ENCODE peak calls at places on chromosomes 16 and 17, in five cellular contexts. R is OCI-LY7, L is cardiac muscle cell, K is neural progenitor cell, B is ovary. J is an unnamed sample. For H3K4me1, the result is how much of the 10 kb centered on the place peaks cover.

GRCh38 chr17:62161405-62162148 is 96.5 kb upstream of the MED13 start:
- DNase-seq in K (no peak), R (no peak), L (no peak), B (no peak), J (no peak)

GRCh38 chr17:58046230-58047094 is 36.8 kb upstream of the DYNLL2 start:
- DNase-seq in L (no peak), K (peak), R (no peak), B (no peak), J (peak)

GRCh38 chr16:15643453-15644305 is 725 bp upstream of the MARF1 start:
- DNase-seq in L (peak), R (peak), K (no peak), B (peak), J (no peak)

GRCh38 chr17:44044092-44044491 is 22.4 kb downstream of the LSM12 start:
- DNase-seq in K (no peak), B (no peak), R (no peak), L (peak), J (no peak)

GRCh38 chr16:84195201-84196093 is 4.5 kb downstream of the ADAD2 start:
- DNase-seq in K (no peak), B (no peak), L (no peak), R (no peak), J (no peak)

GRCh38 chr16:89853306-89853993 is 19.9 kb upstream of the TCF25 start:
- DNase-seq in R (no peak), B (no peak), L (no peak), K (no peak), J (peak)

GRCh38 chr17:55774834-55775233 is 24.0 kb downstream of the PCTP start:
- DNase-seq in L (no peak), R (no peak), B (no peak), K (peak), J (no peak)

GRCh38 chr17:44321246-44322120 is 3.1 kb downstream of the SLC25A39 start:
- DNase-seq in B (no peak), L (no peak), R (no peak), K (no peak), J (no peak)

GRCh38 chr17:73872816-73873215 is 228.6 kb upstream of the SDK2 start:
- DNase-seq in K (peak), R (no peak), L (no peak), B (no peak), J (no peak)

GRCh38 chr16:30535106-30535776 is 583 bp upstream of the ZNF747 start:
- DNase-seq in R (peak), K (peak), B (no peak), L (peak), J (no peak)

GRCh38 chr17:77429985-77430752 is 289.4 kb downstream of the SEC14L1 start:
- DNase-seq in K (peak), B (peak), R (peak), L (peak), J (peak)

GRCh38 chr16:10266809-10267208 is 84.6 kb upstream of the GRIN2A start:
- DNase-seq in K (no peak), B (no peak), R (no peak), L (no peak), J (no peak)

GRCh38 chr17:36920032-36921000 is 17.0 kb upstream of the LHX1 start:
- DNase-seq in B (no peak), L (no peak), K (peak), R (no peak), J (no peak)

GRCh38 chr17:47604268-47604927 is 45.3 kb upstream of the KPNB1 start:
- DNase-seq in L (peak), R (no peak), B (no peak), K (no peak), J (peak)

GRCh38 chr17:5011928-5012327 is 14.2 kb downstream of the KIF1C start:
- DNase-seq in R (no peak), B (no peak), L (peak), K (no peak), J (no peak)

GRCh38 chr16:52492789-52493357 is 54.1 kb downstream of the TOX3 start:
- DNase-seq in B (no peak), R (no peak), K (no peak), L (no peak), J (no peak)

GRCh38 chr16:16143941-16144340 is 79.4 kb downstream of the ABCC6 start:
- DNase-seq in B (no peak), K (no peak), L (no peak), R (no peak), J (no peak)

GRCh38 chr17:22515599-22515998 is 823.3 kb downstream of the KCNJ18 start:
- DNase-seq in K (no peak), R (no peak), L (no peak), B (no peak), J (no peak)

GRCh38 chr17:66627985-66628384 is 206.9 kb upstream of the CACNG5 start:
- DNase-seq in L (peak), B (no peak), K (no peak), R (no peak), J (no peak)

GRCh38 chr16:88631384-88631783 is 7.0 kb upstream of the IL17C start:
- DNase-seq in K (no peak), L (no peak), B (no peak), R (no peak), J (no peak)

GRCh38 chr16:88631920-88632586 is 6.3 kb upstream of the IL17C start:
- DNase-seq in K (no peak), R (no peak), B (no peak), L (no peak), J (no peak)

GRCh38 chr16:88633684-88634140 is 4.7 kb upstream of the IL17C start:
- DNase-seq in R (peak), L (peak), K (peak), B (no peak), J (no peak)

GRCh38 chr16:88630941-88631340 is 7.4 kb upstream of the IL17C start:
- DNase-seq in R (no peak), B (no peak), L (no peak), K (no peak), J (no peak)

DNA sequence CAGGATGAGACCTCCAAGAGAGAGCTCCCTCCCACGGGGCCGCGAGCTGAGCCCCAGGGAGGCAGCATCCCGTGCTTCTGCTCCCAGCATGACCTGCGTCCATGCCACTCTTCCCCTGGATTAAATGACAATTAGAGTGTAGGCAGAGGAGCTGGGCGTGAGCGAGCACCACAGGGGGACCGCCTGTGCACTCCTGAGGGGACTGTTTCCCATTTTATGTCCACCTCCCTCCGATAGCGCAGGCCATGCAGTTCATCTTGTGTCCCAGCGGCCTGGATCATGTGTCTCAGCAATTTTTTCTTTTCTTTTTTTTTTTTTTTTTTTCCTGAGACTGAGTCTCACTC is 5.8 kb upstream of the IL17C start:
- DNase-seq in K (no peak), L (no peak), R (no peak), B (no peak), J (no peak)
- H3K4me1 ChIP-seq in K (under half), L (under half), R (under half), B (under half), J (under half)

DNA sequence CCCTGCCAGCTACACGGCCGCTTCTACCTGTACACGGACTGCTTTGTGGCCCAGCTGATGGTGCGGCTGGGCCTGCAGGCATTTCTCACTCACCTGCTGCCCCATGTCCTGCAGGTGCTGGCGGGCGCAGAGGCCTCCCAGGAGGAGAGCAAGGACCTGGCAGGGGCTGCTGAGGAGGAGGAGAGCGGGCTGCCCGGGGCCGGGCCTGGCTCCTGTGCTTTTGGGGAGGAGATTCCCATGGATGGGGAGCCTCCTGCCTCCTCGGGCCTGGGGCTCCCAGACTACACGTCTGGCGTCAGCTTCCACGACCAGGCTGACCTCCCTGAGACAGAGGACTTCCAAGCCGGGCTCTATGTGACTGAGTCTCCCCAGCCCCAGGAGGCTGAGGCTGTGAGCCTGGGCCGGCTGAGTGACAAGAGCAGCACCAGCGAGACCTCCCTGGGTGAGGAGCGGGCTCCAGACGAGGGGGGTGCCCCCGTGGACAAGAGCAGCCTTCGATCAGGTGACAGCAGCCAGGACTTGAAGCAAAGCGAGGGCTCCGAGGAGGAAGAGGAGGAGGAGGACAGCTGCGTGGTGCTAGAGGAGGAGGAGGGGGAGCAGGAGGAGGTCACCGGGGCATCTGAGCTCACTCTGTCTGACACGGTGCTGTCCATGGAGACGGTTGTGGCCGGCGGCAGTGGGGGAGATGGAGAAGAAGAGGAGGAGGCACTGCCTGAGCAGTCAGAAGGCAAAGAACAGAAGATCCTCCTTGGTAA is 3.5 kb downstream of the WDR81 start:
- DNase-seq in R (no peak), K (no peak), L (no peak), B (peak), J (peak)
- H3K4me1 ChIP-seq in R (under half), K (under half), L (under half), B (under half), J (under half)

DNA sequence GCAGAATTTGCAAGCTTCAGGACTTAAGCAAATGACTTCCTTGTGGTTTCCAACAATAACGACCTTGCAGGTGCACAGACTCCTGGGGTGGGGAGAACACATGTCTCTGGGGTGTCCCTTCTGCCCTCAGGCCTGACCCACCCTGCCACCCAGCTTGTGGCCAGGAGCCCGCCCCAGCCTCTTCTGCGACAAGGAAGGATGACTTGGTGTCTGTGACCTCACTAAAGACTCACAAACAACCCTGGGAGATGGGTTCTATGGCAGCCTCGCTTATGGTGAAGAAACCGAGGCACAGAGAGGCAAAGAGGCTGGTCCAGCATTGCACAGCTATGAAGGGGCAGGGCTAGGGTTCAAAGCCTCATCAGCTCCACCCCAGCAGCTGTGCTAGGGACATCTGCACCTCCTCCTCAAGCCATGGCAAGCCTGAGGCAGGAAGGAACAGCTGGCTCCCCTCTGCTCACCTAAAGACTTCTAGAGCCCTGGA is 2.6 kb downstream of the ATP2A3 start:
- DNase-seq in R (peak), L (no peak), K (no peak), B (no peak), J (peak)
- H3K4me1 ChIP-seq in R (half or more), L (under half), K (under half), B (under half), J (under half)

DNA sequence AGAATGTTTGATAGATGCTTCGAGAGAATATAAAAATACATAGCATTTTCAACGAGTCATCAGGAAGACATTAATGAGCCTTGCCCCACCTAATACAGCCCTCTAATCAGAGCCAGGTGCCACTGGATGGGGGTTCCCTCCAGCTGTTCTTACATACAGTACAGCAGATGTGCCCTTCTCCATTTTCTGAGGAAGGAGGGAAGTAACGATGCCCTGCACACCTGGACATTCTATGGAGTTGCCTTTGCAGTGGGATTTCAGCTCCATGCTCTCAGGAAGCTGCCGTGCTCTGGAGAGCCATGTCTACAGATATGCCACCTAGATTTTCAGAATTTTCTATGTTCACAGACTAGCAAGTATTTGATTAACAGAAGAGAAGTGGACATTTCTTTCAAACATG is 36.3 kb downstream of the CDRT15 start:
- DNase-seq in R (no peak), L (no peak), B (no peak), K (no peak), J (no peak)
- H3K4me1 ChIP-seq in R (under half), L (under half), B (under half), K (under half), J (under half)

DNA sequence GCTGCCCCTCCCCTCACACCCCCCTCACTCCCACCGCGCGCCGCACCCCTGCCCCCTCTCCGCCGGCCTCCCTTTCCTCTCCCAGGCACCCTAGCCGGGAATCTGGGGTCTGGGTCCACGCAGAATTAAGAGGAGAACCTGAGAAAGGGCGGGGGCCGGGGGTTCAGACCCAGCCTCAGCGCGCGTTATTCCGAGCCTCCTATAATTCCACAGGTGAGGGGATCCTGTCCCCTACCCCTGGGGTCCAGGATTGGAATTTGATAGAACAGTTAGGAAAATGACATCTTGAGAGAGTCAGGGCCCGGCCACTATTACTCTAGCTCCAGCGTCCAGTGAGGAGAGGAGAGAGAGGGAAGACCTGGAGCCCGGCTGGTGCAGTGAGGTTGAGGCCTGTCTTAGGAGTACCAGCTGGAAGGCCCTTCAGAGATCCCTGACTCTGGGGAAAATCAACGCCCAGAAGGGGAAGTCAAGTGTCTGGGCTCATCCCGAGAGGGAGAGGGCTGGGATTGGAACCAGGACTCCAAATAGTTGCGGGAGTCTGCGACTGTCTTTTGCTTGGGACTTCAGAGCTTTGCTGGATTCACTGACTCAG is 17.3 kb downstream of the GRB7 start:
- DNase-seq in B (no peak), L (no peak), K (peak), R (peak), J (no peak)
- H3K4me1 ChIP-seq in B (under half), L (under half), K (under half), R (half or more), J (under half)

GRCh38 chr17:42563950-42564349 is 2.0 kb downstream of the COASY start:
- DNase-seq in L (no peak), R (no peak), K (no peak), B (no peak), J (no peak)
- H3K4me1 ChIP-seq in L (under half), R (under half), K (under half), B (under half), J (under half)

DNA sequence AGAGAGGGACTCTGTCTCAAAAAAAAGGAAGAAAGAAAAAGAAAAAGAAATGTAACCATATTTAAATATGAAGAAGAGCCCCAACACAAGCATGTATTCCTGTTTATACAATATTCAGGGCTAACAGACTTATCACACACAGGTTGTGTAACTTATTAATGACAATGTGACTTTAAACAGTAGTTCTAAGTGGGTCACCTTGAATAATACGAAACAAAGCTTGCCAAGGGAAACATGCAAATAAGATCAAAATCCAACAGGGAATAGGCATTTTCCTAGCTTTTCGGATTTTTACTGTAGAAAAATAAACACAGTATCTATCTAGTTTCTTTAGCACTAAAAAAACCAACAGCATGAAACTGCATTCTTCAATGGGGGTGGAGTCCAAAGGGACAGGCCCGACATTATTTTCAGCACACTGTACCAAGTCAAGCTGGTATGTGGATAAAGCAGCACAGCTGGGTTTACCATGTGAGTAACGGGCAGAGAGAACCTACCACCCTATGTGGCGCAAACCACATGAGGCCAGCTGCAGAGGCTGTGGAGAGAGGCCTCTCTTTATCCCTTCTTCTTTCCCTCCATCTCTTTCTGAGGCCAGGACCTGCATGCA is 45.3 kb downstream of the TOM1L2 start:
- DNase-seq in B (no peak), K (no peak), R (no peak), L (no peak), J (no peak)
- H3K4me1 ChIP-seq in B (under half), K (under half), R (under half), L (under half), J (under half)

DNA sequence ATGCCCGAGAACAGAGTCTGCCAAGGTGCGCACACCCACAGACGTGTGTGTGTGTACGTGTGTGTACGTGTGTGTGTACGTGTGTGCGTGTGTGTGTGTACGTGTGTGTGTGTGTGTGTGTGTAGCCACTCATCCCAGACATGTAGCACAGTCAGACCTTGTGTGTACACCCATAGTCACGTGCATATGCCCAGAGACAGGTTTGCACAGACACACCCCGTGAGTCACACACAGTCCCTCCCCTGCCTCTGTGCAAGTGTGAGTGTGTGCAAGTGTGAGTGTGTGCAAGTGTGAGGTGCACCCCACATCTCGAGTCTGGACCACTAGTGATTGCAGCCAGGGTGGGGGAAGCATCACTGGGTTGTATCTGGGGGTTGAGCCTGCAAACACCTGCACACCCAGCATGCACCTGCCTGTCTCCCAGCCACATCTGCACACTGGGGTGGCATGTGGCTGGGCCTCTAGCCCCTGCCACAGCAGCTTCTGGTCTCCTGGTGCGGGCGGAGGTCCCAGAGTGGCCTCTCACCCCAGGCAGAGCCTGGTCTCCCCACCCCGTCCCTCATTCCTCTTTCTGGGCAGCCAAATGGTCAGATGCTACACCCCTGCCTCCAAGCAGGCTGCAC is 23.6 kb downstream of the BAHCC1 start:
- DNase-seq in K (no peak), R (no peak), L (no peak), B (no peak), J (no peak)
- H3K4me1 ChIP-seq in K (under half), R (under half), L (under half), B (under half), J (under half)

GRCh38 chr17:82241183-82241925 is 12.5 kb downstream of the SLC16A3 start:
- DNase-seq in L (peak), R (no peak), B (peak), K (no peak), J (peak)

GRCh38 chr17:82239926-82240505 is 11.2 kb downstream of the SLC16A3 start:
- DNase-seq in L (no peak), B (peak), R (no peak), K (no peak), J (peak)

GRCh38 chr17:82241926-82242697 is 13.3 kb downstream of the SLC16A3 start:
- DNase-seq in B (peak), R (no peak), L (peak), K (no peak), J (no peak)

GRCh38 chr17:82239401-82239925 is 10.6 kb downstream of the SLC16A3 start:
- DNase-seq in R (no peak), L (no peak), K (no peak), B (no peak), J (no peak)

DNA sequence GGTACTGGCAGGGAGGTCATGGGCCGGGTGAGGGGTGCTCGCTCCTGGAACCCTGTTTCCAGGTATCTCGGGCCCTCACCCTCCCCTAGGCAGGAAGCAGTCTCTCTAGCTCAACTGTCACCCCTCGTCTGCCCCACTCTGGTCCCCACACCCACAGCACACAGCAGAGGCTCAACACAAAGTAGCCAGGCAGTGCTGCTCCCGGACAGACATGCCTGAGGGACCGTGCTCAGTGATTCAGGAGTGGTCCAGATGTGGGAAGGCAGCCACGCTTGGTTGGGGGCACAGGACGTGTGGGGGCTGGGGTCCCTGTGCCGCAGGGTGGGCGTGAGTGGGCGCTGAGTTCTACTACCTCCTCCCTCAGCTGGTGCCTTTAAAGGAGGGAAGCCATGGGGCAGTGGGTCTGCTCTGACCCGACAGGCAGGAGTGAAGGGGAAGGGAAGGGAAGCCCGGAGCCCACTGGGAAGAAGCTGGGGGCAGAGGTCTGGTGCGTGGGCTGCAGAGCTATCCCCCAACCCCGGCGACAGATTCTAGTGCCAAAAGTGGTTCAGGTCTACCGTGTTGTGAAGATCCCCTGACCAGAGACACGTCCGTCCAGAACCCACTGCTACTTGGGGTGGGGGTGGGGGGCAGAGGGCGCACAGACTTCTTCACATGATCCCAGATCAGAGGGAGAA is 11.8 kb downstream of the SLC16A3 start:
- DNase-seq in K (no peak), L (no peak), B (peak), R (no peak), J (peak)
- H3K4me1 ChIP-seq in K (under half), L (half or more), B (half or more), R (under half), J (under half)